ENCODE peak calls at places on chromosomes 13 and 19, in seven cellular contexts. D, P, C, G, T, O and E are unnamed samples. For H3K36me3, the result is how much of the 10 kb centered on the place peaks cover.

GRCh38 chr13:76879211-76879875 is 6.9 kb downstream of the KCTD12 start:
- DNase-seq in C (no peak), O (no peak), D (no peak), P (peak), G (peak), T (peak), E (peak)

GRCh38 chr13:82636119-82636518 is 1246.2 kb downstream of the SLITRK1 start:
- DNase-seq in T (no peak), G (no peak), P (no peak), O (no peak), D (no peak), C (no peak), E (no peak)

GRCh38 chr13:77492982-77493381 is 42.5 kb upstream of the SCEL start:
- DNase-seq in C (no peak), G (no peak), D (no peak), O (no peak), P (no peak), T (no peak), E (no peak)

GRCh38 chr13:99967498-99967883 is 4.1 kb downstream of the ZIC5 start:
- DNase-seq in P (no peak), O (no peak), D (no peak), G (no peak), C (no peak), T (no peak), E (no peak)

GRCh38 chr13:30700364-30700763 is 35.0 kb upstream of the ALOX5AP start:
- DNase-seq in G (no peak), C (no peak), D (no peak), O (no peak), P (no peak), T (no peak), E (no peak)

GRCh38 chr19:45785097-45785496 is 2.8 kb upstream of the DMPK start:
- DNase-seq in C (no peak), D (no peak), P (no peak), O (no peak), G (no peak), T (no peak), E (no peak)

GRCh38 chr19:45413497-45413896 is 7.1 kb downstream of the POLR1G start:
- DNase-seq in T (no peak), O (no peak), C (no peak), G (no peak), P (no peak), D (no peak), E (no peak)

GRCh38 chr13:95536629-95537241 is 15.8 kb upstream of the CLDN10 start:
- DNase-seq in T (no peak), O (no peak), C (no peak), D (no peak), G (no peak), P (no peak), E (no peak)

GRCh38 chr13:113654591-113655357 is 3.2 kb downstream of the ATP4B start:
- DNase-seq in G (peak), O (no peak), D (peak), T (peak), C (peak), P (peak), E (peak)

GRCh38 chr19:36246006-36246391 is 31.1 kb downstream of the ZNF146 start:
- DNase-seq in C (no peak), D (no peak), G (no peak), O (no peak), P (no peak), T (no peak), E (no peak)

GRCh38 chr13:43495732-43496131 is 291.0 kb downstream of the ENOX1 start:
- DNase-seq in P (no peak), O (no peak), G (no peak), C (no peak), T (no peak), D (no peak), E (no peak)

GRCh38 chr13:98473792-98474153 is 103.1 kb downstream of the STK24 start:
- DNase-seq in D (no peak), T (no peak), G (no peak), P (no peak), O (no peak), C (no peak), E (no peak)

GRCh38 chr13:32754179-32754578 is 167.9 kb downstream of the PDS5B start:
- DNase-seq in P (no peak), G (no peak), O (no peak), C (no peak), T (no peak), D (no peak), E (no peak)

GRCh38 chr13:44220948-44221347 is 152.7 kb upstream of the SERP2 start:
- DNase-seq in G (no peak), P (no peak), C (no peak), D (no peak), O (no peak), T (no peak), E (no peak)

GRCh38 chr19:11264452-11265176 is 2.3 kb upstream of the DOCK6 start:
- DNase-seq in G (peak), O (peak), D (peak), P (peak), T (no peak), C (no peak), E (no peak)

GRCh38 chr19:5484398-5485285 is 29.4 kb downstream of the ZNRF4 start:
- DNase-seq in D (no peak), T (no peak), G (no peak), C (no peak), O (no peak), P (no peak), E (no peak)

GRCh38 chr13:50745542-50745941 is 98.0 kb downstream of the DLEU7 start:
- DNase-seq in D (no peak), G (no peak), O (no peak), P (no peak), T (no peak), C (no peak), E (no peak)

GRCh38 chr13:26811636-26812035 is 51.0 kb upstream of the GPR12 start:
- DNase-seq in G (no peak), P (no peak), O (no peak), C (no peak), D (no peak), T (no peak), E (no peak)

GRCh38 chr19:3981736-3982681 is 3.3 kb downstream of the EEF2 start:
- DNase-seq in P (no peak), T (no peak), C (no peak), O (no peak), D (peak), G (no peak), E (no peak)

GRCh38 chr13:104140557-104140956 is 1074.3 kb upstream of the SLC10A2 start:
- DNase-seq in D (no peak), C (no peak), T (no peak), G (no peak), P (no peak), O (no peak), E (no peak)

GRCh38 chr13:25217023-25217909 is 45.2 kb upstream of the AMER2 start:
- DNase-seq in G (no peak), T (no peak), P (no peak), C (no peak), D (no peak), O (no peak), E (no peak)

GRCh38 chr19:7769171-7769570 is 6.1 kb downstream of the CLEC4M start:
- DNase-seq in T (no peak), G (no peak), C (no peak), P (no peak), O (no peak), D (no peak), E (no peak)

GRCh38 chr19:49690073-49690655 is 752 bp upstream of the CPT1C start:
- DNase-seq in C (no peak), T (no peak), P (no peak), O (no peak), G (no peak), D (no peak), E (no peak)

GRCh38 chr13:94419304-94419943 is 60.1 kb downstream of the DCT start:
- DNase-seq in T (no peak), D (no peak), P (no peak), O (no peak), C (no peak), G (no peak), E (no peak)

GRCh38 chr13:79775830-79776229 is 294.9 kb downstream of the NDFIP2 start:
- DNase-seq in T (no peak), D (no peak), G (peak), C (no peak), O (no peak), P (no peak), E (no peak)

GRCh38 chr13:21310220-21310619 is 133.8 kb downstream of the MRPL57 start:
- DNase-seq in O (no peak), T (no peak), P (no peak), G (no peak), C (no peak), D (no peak), E (no peak)

GRCh38 chr19:16259385-16260159 is 61.9 kb downstream of the AP1M1 start:
- DNase-seq in O (no peak), D (peak), C (no peak), G (peak), T (no peak), P (no peak), E (peak)

GRCh38 chr13:113586661-113587479 is 2.3 kb downstream of the TFDP1 start:
- DNase-seq in P (no peak), T (peak), D (no peak), G (peak), C (no peak), O (no peak), E (no peak)

GRCh38 chr13:98285852-98286594 is 109.0 kb upstream of the RNF113B start:
- DNase-seq in C (no peak), O (no peak), T (no peak), P (no peak), D (no peak), G (no peak), E (no peak)

GRCh38 chr13:34779171-34779570 is 162.9 kb upstream of the NBEA start:
- DNase-seq in T (no peak), D (no peak), C (no peak), O (no peak), P (no peak), G (no peak), E (no peak)

GRCh38 chr19:11375143-11375948 is 880 bp downstream of the SWSAP1 start:
- DNase-seq in P (peak), O (no peak), G (peak), C (no peak), T (peak), D (peak), E (peak)

GRCh38 chr13:45370922-45371406 is 30.0 kb upstream of the TPT1 start:
- DNase-seq in O (peak), D (peak), T (peak), P (peak), C (peak), G (peak), E (peak)

GRCh38 chr13:28136916-28137315 is 1.4 kb upstream of the PAN3 start:
- DNase-seq in G (no peak), D (no peak), O (no peak), C (no peak), T (no peak), P (no peak), E (no peak)

GRCh38 chr13:28138012-28138755 is at the start of gene PAN3:
- DNase-seq in C (peak), O (peak), T (peak), G (peak), P (peak), D (peak), E (peak)

GRCh38 chr13:28140433-28141125 is 2.2 kb downstream of the PAN3 start:
- DNase-seq in P (no peak), D (no peak), G (no peak), T (no peak), O (no peak), C (no peak), E (no peak)

GRCh38 chr13:28137556-28137955 is 789 bp upstream of the PAN3 start:
- DNase-seq in C (no peak), P (no peak), G (no peak), T (no peak), O (no peak), D (no peak), E (no peak)

DNA sequence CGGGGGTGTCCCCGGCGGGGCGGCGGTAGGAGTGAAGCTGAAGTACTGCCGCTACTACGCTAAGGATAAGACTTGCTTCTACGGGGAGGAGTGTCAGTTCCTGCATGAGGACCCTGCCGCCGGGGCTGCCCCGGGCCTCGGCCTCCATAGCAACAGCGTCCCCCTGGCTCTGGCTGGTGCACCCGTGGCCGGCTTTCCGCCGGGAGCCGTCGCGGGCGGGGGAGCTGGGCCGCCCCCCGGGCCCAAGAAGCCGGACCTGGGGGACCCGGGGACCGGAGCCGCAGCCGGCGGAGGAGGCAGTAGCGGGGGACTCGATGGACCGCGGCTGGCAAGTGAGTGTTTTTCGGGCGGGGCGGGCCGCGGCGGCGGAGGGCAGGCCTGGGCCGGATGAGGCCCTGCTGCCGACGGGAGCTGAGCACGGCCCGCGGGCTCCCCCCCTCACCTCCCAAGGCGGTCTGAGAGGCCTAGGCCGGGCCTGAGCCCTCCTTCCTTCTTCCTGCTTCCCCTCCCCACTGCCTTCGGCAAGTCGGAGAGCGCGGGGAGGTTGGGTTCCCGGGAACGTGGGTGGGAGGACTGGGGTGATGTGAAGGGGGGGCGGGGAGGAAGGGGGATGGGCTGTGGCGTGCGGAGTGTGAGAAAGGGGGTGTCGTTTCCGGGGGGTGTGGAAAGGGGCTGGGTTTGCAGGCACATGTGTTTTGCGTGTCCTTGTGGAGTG is 568 bp downstream of the PAN3 start:
- DNase-seq in D (peak), P (peak), O (peak), T (peak), C (peak), G (peak), E (peak)
- TF ChIP-seq POLR2A in D (peak), P (no peak), O (peak), T (peak), C (no peak), G (peak), E (peak)

GRCh38 chr19:33029746-33030303 is 34.9 kb downstream of the RHPN2 start:
- DNase-seq in G (no peak), C (no peak), D (no peak), T (no peak), P (no peak), O (no peak), E (no peak)

GRCh38 chr19:33035461-33035860 is 29.2 kb downstream of the RHPN2 start:
- DNase-seq in P (no peak), O (no peak), T (no peak), C (no peak), G (no peak), D (no peak), E (no peak)

DNA sequence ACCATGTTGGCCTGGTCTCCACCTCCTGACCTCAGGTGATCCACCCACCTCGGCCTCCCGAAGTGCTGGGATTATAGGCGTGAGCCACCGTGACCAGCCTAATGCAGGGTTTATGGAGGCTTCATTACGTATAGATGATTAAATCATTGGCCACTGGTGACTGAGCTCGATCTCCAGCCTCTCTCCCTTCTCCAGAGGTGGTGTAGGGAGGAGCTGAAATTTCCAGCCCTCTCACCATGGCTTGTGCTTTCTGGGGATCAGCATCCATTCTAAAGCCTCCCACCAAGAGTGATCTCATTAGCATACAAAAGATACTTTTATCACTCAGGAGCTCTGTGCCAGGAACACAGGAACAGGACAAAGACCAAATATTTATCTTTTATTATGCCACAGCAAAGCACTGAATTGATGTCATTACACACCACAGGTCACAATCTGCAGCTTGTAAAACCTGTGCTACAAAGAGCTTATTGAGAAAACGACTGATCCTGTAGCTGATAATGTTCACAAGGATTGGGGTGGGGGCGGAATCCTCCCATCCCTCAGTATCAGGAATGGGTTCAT is 32.4 kb downstream of the RHPN2 start:
- DNase-seq in D (no peak), G (peak), P (no peak), O (no peak), T (no peak), C (no peak), E (peak)
- H3K4me3 ChIP-seq in D (no peak), G (no peak), P (no peak), O (no peak), T (no peak), C (no peak), E (no peak)

DNA sequence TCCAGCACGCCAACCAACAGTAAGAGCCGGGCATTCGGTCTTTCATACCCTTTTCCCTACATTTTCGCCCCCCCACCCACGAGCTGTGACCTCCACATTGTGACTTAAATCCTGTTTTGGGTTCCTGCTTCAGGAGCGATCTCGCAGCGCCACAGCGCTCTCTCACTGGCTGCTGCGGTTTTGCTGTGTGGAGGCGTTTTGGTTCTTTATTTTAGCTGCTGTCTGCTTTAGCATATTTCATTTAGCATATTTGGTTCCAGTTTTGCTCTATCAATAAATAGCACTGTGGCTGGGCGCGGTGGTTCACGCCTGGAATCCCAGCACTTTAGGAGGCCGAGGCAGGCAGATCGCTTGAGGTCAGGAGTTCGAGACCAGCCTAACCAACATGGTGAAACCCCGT is 19.6 kb upstream of the SLC39A3 start:
- DNase-seq in P (no peak), O (no peak), G (no peak), T (no peak), D (no peak), C (no peak), E (no peak)
- H3K36me3 ChIP-seq in P (half or more), O (half or more), G (under half), T (under half), D (half or more), C (under half), E (under half)

GRCh38 chr13:73809561-73809960 is 324.6 kb downstream of the KLF12 start:
- DNase-seq in T (no peak), D (no peak), P (no peak), C (no peak), G (no peak), O (no peak), E (no peak)

DNA sequence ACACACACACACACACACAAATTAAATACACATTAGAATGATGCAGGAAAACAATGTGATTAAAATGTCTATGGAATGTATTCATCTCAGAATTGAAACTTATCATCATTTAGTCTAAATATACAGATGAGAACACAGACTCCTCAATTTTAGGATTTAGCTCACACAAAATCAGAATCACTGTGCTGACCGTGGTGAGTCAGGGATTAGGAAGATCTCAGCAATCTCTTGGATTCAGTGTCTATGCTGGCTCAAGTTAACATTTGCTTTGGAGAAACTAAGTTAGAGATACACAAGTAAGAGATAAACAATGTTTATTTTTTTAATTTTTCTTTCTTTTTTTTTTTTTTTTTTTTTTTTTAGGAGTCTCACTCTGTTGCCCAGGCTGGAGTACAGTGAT is 323.6 kb downstream of the KLF12 start:
- DNase-seq in O (no peak), D (no peak), G (no peak), C (no peak), T (no peak), P (no peak), E (no peak)
- TF ChIP-seq POLR2A in O (no peak), D (no peak), G (no peak), C (no peak), T (no peak), P (no peak), E (no peak)

GRCh38 chr19:41994994-41995958 is 1.2 kb upstream of the ATP1A3 start:
- DNase-seq in P (no peak), C (no peak), T (no peak), D (no peak), G (no peak), O (no peak), E (no peak)

GRCh38 chr19:41993612-41994483 is at the start of gene ATP1A3:
- DNase-seq in T (no peak), O (peak), D (peak), G (peak), C (no peak), P (peak), E (peak)

GRCh38 chr19:41997121-41997850 is 3.3 kb upstream of the ATP1A3 start:
- DNase-seq in D (peak), O (peak), P (no peak), T (no peak), C (no peak), G (peak), E (no peak)

GRCh38 chr19:41995959-41996797 is 2.1 kb upstream of the ATP1A3 start:
- DNase-seq in C (no peak), D (no peak), P (no peak), O (peak), G (no peak), T (no peak), E (no peak)

DNA sequence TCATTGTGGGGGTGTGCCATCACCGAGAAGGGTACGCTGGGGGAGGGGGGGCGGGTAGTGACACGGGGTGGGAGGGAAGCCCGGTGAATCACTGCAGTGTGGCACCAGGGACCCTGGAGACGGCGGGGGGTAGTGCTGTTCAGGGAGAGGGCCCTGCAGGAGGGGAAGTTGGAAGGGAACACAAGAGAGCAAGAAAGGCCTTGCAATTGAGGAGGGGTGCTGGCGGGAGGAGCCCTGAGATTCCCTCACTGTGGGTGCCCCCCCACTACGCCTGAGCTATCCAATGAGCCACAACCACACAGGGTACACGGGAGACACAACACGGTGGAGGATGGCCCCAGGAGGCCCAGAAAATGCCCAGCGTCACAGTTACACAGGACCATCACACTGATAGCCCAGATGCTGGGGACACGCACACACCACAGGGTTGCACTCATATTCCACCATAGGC is 516 bp upstream of the ATP1A3 start:
- DNase-seq in D (no peak), C (no peak), P (no peak), T (no peak), O (no peak), G (no peak), E (no peak)
- H3K4me3 ChIP-seq in D (peak), C (peak), P (peak), T (no peak), O (no peak), G (peak), E (peak)

GRCh38 chr19:18013210-18013609 is 5.2 kb downstream of the ARRDC2 start:
- DNase-seq in G (no peak), C (no peak), D (no peak), P (no peak), O (no peak), T (no peak), E (no peak)

GRCh38 chr19:18017275-18018083 is 9.5 kb downstream of the ARRDC2 start:
- DNase-seq in P (peak), T (no peak), D (no peak), O (no peak), G (no peak), C (no peak), E (no peak)

GRCh38 chr19:18010149-18010548 is 2.2 kb downstream of the ARRDC2 start:
- DNase-seq in C (no peak), O (no peak), G (no peak), D (no peak), P (no peak), T (no peak), E (no peak)

GRCh38 chr19:18014197-18014596 is 6.2 kb downstream of the ARRDC2 start:
- DNase-seq in T (no peak), O (no peak), D (no peak), P (no peak), G (no peak), C (no peak), E (no peak)

GRCh38 chr19:18013621-18014111 is 5.7 kb downstream of the ARRDC2 start:
- DNase-seq in P (no peak), T (no peak), O (peak), G (no peak), C (no peak), D (no peak), E (peak)
- H3K36me3 ChIP-seq in P (half or more), T (under half), O (half or more), G (under half), C (under half), D (half or more), E (half or more)